ENCODE peak calls at places on chromosomes 2 and 18, in five cellular contexts. Z is SK-N-SH, P is HepG2, Q is K562, G is GM12878. L is an unnamed sample.

GRCh38 chr2:238382381-238382781 is 44.3 kb upstream of the ASB1 start:
- DNase-seq in Z (no peak), P (no peak), Q (no peak), G (no peak), L (no peak)

GRCh38 chr2:241352227-241352626 is 3.9 kb upstream of the FARP2 start:
- DNase-seq in Z (no peak), P (no peak), Q (no peak), G (no peak), L (no peak)

GRCh38 chr2:8024506-8024905 is 657.4 kb upstream of the ID2 start:
- DNase-seq in Z (no peak), P (no peak), Q (no peak), G (no peak), L (no peak)

GRCh38 chr18:72673242-72673641 is 129.1 kb upstream of the CBLN2 start:
- DNase-seq in Z (no peak), P (no peak), Q (no peak), G (no peak), L (no peak)

GRCh38 chr2:133266075-133266925 is 302.0 kb downstream of the NCKAP5 start:
- DNase-seq in Z (peak; percentile 70), P (no peak), Q (no peak), G (no peak), L (peak; percentile 12)

GRCh38 chr2:135863231-135863630 is 13.0 kb downstream of the MCM6 start:
- DNase-seq in Z (no peak), P (no peak), Q (no peak), G (no peak), L (no peak)

GRCh38 chr2:72824224-72824842 is 1.5 kb downstream of the EXOC6B start:
- DNase-seq in Z (no peak), P (no peak), Q (no peak), G (no peak), L (no peak)

GRCh38 chr2:33411765-33412164 is 64.7 kb upstream of the RASGRP3 start:
- DNase-seq in Z (no peak), P (peak; percentile 15), Q (no peak), G (no peak), L (peak; percentile 18)

GRCh38 chr18:26479686-26480079 is 68.7 kb downstream of the KCTD1 start:
- DNase-seq in Z (no peak), P (no peak), Q (no peak), G (no peak), L (no peak)

GRCh38 chr2:38417745-38418689 is 40.9 kb upstream of the ATL2 start:
- DNase-seq in Z (no peak), P (no peak), Q (no peak), G (no peak), L (no peak)

GRCh38 chr18:63831080-63831788 is 56.0 kb downstream of the SERPINB7 start:
- DNase-seq in Z (no peak), P (no peak), Q (no peak), G (no peak), L (no peak)

GRCh38 chr2:157725856-157726255 is 97.2 kb upstream of the ACVR1C start:
- DNase-seq in Z (no peak), P (no peak), Q (no peak), G (no peak), L (no peak)

GRCh38 chr2:236081171-236081570 is 87.0 kb downstream of the GBX2 start:
- DNase-seq in Z (no peak), P (no peak), Q (no peak), G (no peak), L (no peak)

GRCh38 chr2:174667461-174667860 is 69.9 kb upstream of the WIPF1 start:
- DNase-seq in Z (no peak), P (no peak), Q (no peak), G (no peak), L (no peak)

GRCh38 chr2:10521356-10521755 is 73.2 kb upstream of the ODC1 start:
- DNase-seq in Z (no peak), P (no peak), Q (no peak), G (no peak), L (no peak)

GRCh38 chr2:211085056-211085680 is 528.8 kb downstream of the CPS1 start:
- DNase-seq in Z (peak; percentile 20), P (peak; percentile 49), Q (peak; percentile 8), G (no peak), L (peak; percentile 16)

GRCh38 chr18:9719421-9719981 is 11.4 kb downstream of the RAB31 start:
- DNase-seq in Z (no peak), P (no peak), Q (no peak), G (no peak), L (no peak)

GRCh38 chr2:207182916-207183315 is 17.2 kb upstream of the KLF7 start:
- DNase-seq in Z (no peak), P (no peak), Q (no peak), G (no peak), L (no peak)
- TF ChIP-seq FOXM1 in Z (no peak), P (no peak), Q (no peak), G (no peak), L (no peak)

DNA sequence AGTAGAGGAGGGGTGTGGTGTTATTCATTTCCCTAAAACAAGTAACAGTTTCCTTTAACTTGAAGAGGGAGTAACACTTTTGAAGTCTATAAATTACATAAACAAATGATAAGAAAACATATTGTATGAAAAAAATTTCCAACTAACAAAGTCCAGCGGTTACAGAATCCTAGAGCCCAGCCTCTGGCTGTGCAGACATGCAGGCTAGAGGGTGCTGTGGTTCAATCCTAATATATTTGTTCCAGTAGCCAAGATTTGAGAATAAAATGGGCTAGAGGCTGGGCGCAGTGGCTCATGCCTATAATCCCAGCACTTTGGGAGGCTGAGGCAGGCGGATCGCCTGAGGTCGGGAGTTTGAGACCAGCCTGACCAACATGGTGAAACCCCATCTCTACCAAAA is 56.9 kb downstream of the WDR75 start:
- DNase-seq in Z (no peak), P (no peak), Q (no peak), G (no peak), L (no peak)
- TF ChIP-seq FOXM1 in Z (no peak), P (no peak), Q (no peak), G (no peak), L (no peak)

DNA sequence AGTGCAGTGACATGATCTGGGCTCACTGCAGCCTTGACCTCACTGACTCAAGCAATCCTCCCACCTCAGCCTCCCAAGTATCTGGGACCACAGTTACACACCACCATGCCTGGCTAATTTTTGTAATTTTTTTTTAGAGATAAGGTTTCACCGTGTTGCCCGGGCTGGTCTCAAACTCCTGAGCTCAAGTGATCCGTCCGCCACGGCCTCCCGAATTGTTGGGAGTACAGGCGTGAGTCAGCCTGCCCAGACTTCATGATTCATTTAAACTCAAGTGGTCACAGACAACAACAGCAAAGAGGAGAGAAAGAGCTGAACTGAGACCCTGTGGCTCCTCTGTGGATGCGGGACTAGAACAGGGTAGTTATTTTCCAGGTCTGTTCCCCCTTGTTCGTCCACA is 83.0 kb downstream of the TSHZ1 start:
- DNase-seq in Z (no peak), P (no peak), Q (no peak), G (no peak), L (no peak)
- TF ChIP-seq FOXM1 in Z (no peak), P (no peak), Q (no peak), G (no peak), L (no peak)

DNA sequence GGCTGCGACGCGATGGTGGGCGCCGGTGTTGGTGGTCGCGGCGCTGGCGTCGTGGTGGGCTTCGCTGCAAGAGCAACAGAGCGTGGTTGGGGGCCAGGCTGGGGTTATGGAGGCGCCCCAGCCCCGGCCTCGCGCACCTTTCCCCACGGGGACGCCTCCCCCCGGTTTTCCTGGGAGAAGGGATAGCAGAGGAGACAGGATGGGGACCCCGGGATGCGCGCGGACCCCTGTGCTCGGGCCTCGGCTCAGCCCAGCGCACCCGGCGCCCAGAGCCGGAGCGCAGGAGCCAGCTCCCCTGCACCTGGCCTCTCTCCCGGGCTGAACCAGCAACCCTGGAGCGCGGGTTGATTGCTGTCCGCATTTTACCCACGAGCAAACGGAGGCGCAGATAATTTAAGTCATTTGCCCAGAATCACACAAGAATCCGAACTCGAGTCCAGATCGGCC is 1.0 kb downstream of the CD8A start:
- DNase-seq in Z (peak; percentile 62), P (no peak), Q (no peak), G (no peak), L (no peak)
- TF ChIP-seq FOXM1 in Z (no peak), P (no peak), Q (no peak), G (no peak), L (no peak)

L was measured in HEK293T.